ENCODE peak calls at places on chromosomes 2 and 18, in ten cellular contexts. L, Y, H, R, T, M, V, Q, N and A are unnamed samples.

GRCh38 chr2:102063360-102063947 is 71.7 kb downstream of the IL1R2 start:
- DNase-seq in Q (peak), M (peak), N (no peak), T (no peak), L (no peak), R (peak), Y (no peak), H (peak), V (peak), A (no peak)

GRCh38 chr2:232321817-232322559 is 56.6 kb upstream of the ALPP start:
- DNase-seq in T (no peak), H (no peak), N (no peak), M (peak), R (no peak), Q (no peak), Y (no peak), V (no peak), L (no peak), A (no peak)

GRCh38 chr18:42028232-42028832 is 73.3 kb downstream of the PIK3C3 start:
- DNase-seq in T (peak), V (no peak), M (no peak), Q (peak), N (peak), L (peak), H (peak), Y (no peak), R (peak), A (peak)

GRCh38 chr2:200125463-200125862 is 170.1 kb downstream of the MAIP1 start:
- DNase-seq in Q (no peak), N (no peak), V (no peak), T (no peak), H (no peak), L (no peak), R (no peak), Y (no peak), M (no peak), A (no peak)

GRCh38 chr2:168671932-168672331 is 130.5 kb upstream of the NOSTRIN start:
- DNase-seq in V (no peak), L (no peak), Q (peak), T (no peak), M (no peak), Y (no peak), H (peak), R (no peak), N (no peak), A (no peak)

GRCh38 chr18:24868331-24868730 is 407.9 kb downstream of the HRH4 start:
- DNase-seq in V (no peak), H (no peak), Q (peak), N (no peak), Y (peak), R (peak), M (no peak), L (no peak), T (no peak), A (no peak)

GRCh38 chr18:43601432-43601831 is 324.1 kb upstream of the SYT4 start:
- DNase-seq in M (no peak), N (no peak), Y (no peak), L (no peak), T (no peak), Q (no peak), R (no peak), V (no peak), H (no peak), A (no peak)

GRCh38 chr18:75456277-75456676 is 28.8 kb upstream of the SMIM21 start:
- DNase-seq in V (no peak), L (no peak), T (no peak), H (no peak), R (no peak), Y (no peak), Q (peak), M (no peak), N (no peak), A (no peak)

GRCh38 chr18:48875314-48875941 is 75.3 kb downstream of the SMAD7 start:
- DNase-seq in T (no peak), Q (no peak), H (no peak), M (no peak), N (no peak), R (no peak), Y (no peak), L (no peak), V (no peak), A (no peak)

GRCh38 chr2:71990122-71990521 is 157.5 kb downstream of the CYP26B1 start:
- DNase-seq in Q (no peak), H (no peak), M (no peak), T (no peak), N (no peak), L (no peak), Y (no peak), R (no peak), V (no peak), A (no peak)

GRCh38 chr2:86194751-86195054 is 559 bp downstream of the IMMT start:
- DNase-seq in Y (no peak), T (no peak), R (no peak), L (peak), N (no peak), H (peak), V (peak), Q (peak), M (no peak), A (no peak)

GRCh38 chr2:172299741-172300140 is 127.6 kb upstream of the ITGA6 start:
- DNase-seq in H (peak), Q (no peak), Y (peak), T (peak), R (peak), N (no peak), M (no peak), V (no peak), L (no peak), A (no peak)

GRCh38 chr18:24937624-24938285 is 414.2 kb downstream of the ZNF521 start:
- DNase-seq in R (no peak), L (no peak), N (no peak), Y (no peak), T (no peak), V (no peak), Q (peak), M (no peak), H (no peak), A (no peak)

GRCh38 chr2:65329551-65329950 is 101.9 kb downstream of the ACTR2 start:
- DNase-seq in H (no peak), L (no peak), Q (no peak), N (no peak), V (no peak), M (no peak), T (no peak), R (no peak), Y (no peak), A (no peak)

GRCh38 chr2:227536445-227536844 is 62.2 kb upstream of the SCYGR2 start:
- DNase-seq in Q (peak), M (no peak), N (no peak), R (no peak), V (no peak), T (peak), Y (no peak), H (no peak), L (no peak), A (no peak)

GRCh38 chr2:3386448-3386958 is 7.0 kb downstream of the TRAPPC12 start:
- DNase-seq in Q (peak), N (no peak), V (no peak), Y (no peak), H (no peak), R (no peak), L (no peak), T (no peak), M (no peak), A (no peak)

GRCh38 chr2:172102858-172103359 is at the start of gene DLX2:
- DNase-seq in T (peak), L (peak), Q (peak), R (peak), N (peak), Y (no peak), V (peak), H (peak), M (peak), A (peak)

GRCh38 chr2:143489135-143489534 is 359.9 kb downstream of the ARHGAP15 start:
- DNase-seq in H (peak), R (peak), T (no peak), L (no peak), M (no peak), V (no peak), Y (peak), Q (peak), N (no peak), A (no peak)

GRCh38 chr2:36569267-36569860 is 28.6 kb downstream of the FEZ2 start:
- DNase-seq in H (no peak), L (no peak), R (no peak), T (peak), M (no peak), Y (no peak), N (no peak), V (no peak), Q (peak), A (no peak)

GRCh38 chr2:142037744-142038143 is 93.1 kb downstream of the LRP1B start:
- DNase-seq in R (no peak), M (no peak), V (no peak), Y (no peak), Q (peak), T (peak), H (peak), N (no peak), L (no peak), A (peak)

GRCh38 chr2:241558532-241559488 is at the start of gene BOK:
- DNase-seq in N (no peak), M (peak), V (no peak), T (peak), H (peak), Y (no peak), L (peak), R (peak), Q (peak), A (peak)

GRCh38 chr2:230643576-230644291 is 68.9 kb upstream of the CAB39 start:
- DNase-seq in T (no peak), N (peak), M (peak), H (no peak), R (no peak), Y (no peak), Q (no peak), V (peak), L (no peak), A (no peak)

GRCh38 chr18:62778976-62779869 is 63.9 kb downstream of the PHLPP1 start:
- DNase-seq in N (no peak), M (no peak), V (no peak), T (no peak), Y (no peak), L (no peak), Q (no peak), R (no peak), H (no peak), A (no peak)

GRCh38 chr18:48693006-48693405 is 154.2 kb downstream of the CTIF start:
- DNase-seq in L (no peak), V (no peak), R (no peak), N (no peak), Q (no peak), M (no peak), H (no peak), Y (no peak), T (no peak), A (no peak)

GRCh38 chr18:11320981-11321380 is 171.6 kb upstream of the PIEZO2 start:
- DNase-seq in N (peak), V (no peak), M (no peak), Q (peak), R (peak), Y (peak), H (peak), T (no peak), L (no peak), A (no peak)

GRCh38 chr18:48167901-48168300 is 237.4 kb upstream of the SMAD2 start:
- DNase-seq in T (no peak), M (no peak), H (no peak), L (no peak), Q (no peak), V (no peak), R (no peak), Y (no peak), N (no peak), A (no peak)

GRCh38 chr2:110678457-110679336 is 834 bp upstream of the BUB1 start:
- DNase-seq in M (no peak), T (no peak), R (peak), Q (peak), L (no peak), H (peak), Y (no peak), N (peak), V (no peak), A (peak)

GRCh38 chr18:61596296-61596695 is 263.1 kb downstream of the CDH20 start:
- DNase-seq in L (no peak), T (no peak), M (no peak), Y (peak), H (no peak), R (peak), N (no peak), Q (peak), V (no peak), A (no peak)

GRCh38 chr2:238063414-238064189 is 2.8 kb downstream of the SCLY start:
- DNase-seq in L (no peak), V (no peak), Q (no peak), M (no peak), N (no peak), R (no peak), T (no peak), H (no peak), Y (no peak), A (no peak)

GRCh38 chr2:101395545-101396351 is 8.4 kb upstream of the CREG2 start:
- DNase-seq in Q (no peak), T (no peak), Y (no peak), R (no peak), V (no peak), L (peak), N (no peak), H (peak), M (no peak), A (no peak)

GRCh38 chr2:187614756-187615155 is 60.5 kb upstream of the TFPI start:
- DNase-seq in N (no peak), Q (peak), Y (peak), T (no peak), R (peak), V (no peak), L (no peak), M (no peak), H (peak), A (no peak)

GRCh38 chr2:187617925-187618324 is 63.7 kb upstream of the TFPI start:
- DNase-seq in M (no peak), R (no peak), V (no peak), Y (no peak), Q (peak), L (no peak), H (peak), T (no peak), N (no peak), A (no peak)

GRCh38 chr2:187617120-187617519 is 62.9 kb upstream of the TFPI start:
- DNase-seq in L (no peak), N (no peak), M (no peak), T (no peak), V (no peak), R (no peak), Q (no peak), Y (no peak), H (no peak), A (no peak)

GRCh38 chr2:187612857-187613256 is 58.6 kb upstream of the TFPI start:
- DNase-seq in V (no peak), Q (no peak), R (no peak), M (no peak), L (no peak), Y (peak), T (no peak), N (no peak), H (no peak), A (no peak)

GRCh38 chr2:187615364-187615763 is 61.1 kb upstream of the TFPI start:
- DNase-seq in Q (peak), M (no peak), L (no peak), T (no peak), R (peak), H (peak), V (no peak), N (no peak), Y (peak), A (no peak)
- TF ChIP-seq CTCF in Q (no peak), M (no peak), L (no peak), T (no peak), R (no peak), H (no peak), V (no peak), N (no peak), Y (no peak), A (no peak)

DNA sequence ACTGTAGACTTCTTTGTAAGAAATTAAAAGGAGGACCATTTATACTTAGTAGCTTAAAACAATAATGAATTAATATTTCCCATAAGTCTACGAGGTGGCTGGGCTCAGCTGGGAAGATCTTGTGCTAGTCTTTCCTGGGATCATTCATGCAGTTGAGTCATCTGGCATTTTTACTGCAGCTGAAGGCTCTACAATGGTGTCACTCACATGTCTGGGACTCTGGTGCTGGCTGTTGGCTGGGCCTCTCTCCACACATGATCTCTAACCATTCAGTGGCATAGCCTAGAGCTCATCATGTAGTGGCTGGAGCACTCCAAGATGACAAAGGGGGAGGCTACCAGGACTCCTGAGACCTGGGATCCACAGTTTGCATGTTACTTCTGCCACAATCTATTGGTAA is 35.5 kb downstream of the CLASP1 start:
- DNase-seq in M (no peak), V (no peak), L (no peak), Y (no peak), R (no peak), H (no peak), N (no peak), T (no peak), Q (no peak), A (no peak)
- TF ChIP-seq CTCF in M (no peak), V (no peak), L (no peak), Y (no peak), R (no peak), H (no peak), N (no peak), T (no peak), Q (no peak), A (no peak)

GRCh38 chr2:7929276-7929675 is 752.6 kb upstream of the ID2 start:
- DNase-seq in N (no peak), M (no peak), L (no peak), V (no peak), Q (no peak), T (no peak), H (no peak), R (no peak), Y (no peak), A (no peak)

GRCh38 chr2:7933665-7934064 is 748.2 kb upstream of the ID2 start:
- DNase-seq in H (no peak), V (no peak), N (no peak), R (no peak), L (no peak), Y (no peak), T (no peak), M (no peak), Q (no peak), A (no peak)

GRCh38 chr2:7927694-7928093 is 754.2 kb upstream of the ID2 start:
- DNase-seq in L (no peak), R (peak), V (no peak), M (no peak), Q (no peak), T (no peak), N (no peak), Y (no peak), H (no peak), A (no peak)

GRCh38 chr2:7931808-7932207 is 750.0 kb upstream of the ID2 start:
- DNase-seq in V (no peak), Q (no peak), N (no peak), H (no peak), L (no peak), R (no peak), T (no peak), M (no peak), Y (no peak), A (no peak)

DNA sequence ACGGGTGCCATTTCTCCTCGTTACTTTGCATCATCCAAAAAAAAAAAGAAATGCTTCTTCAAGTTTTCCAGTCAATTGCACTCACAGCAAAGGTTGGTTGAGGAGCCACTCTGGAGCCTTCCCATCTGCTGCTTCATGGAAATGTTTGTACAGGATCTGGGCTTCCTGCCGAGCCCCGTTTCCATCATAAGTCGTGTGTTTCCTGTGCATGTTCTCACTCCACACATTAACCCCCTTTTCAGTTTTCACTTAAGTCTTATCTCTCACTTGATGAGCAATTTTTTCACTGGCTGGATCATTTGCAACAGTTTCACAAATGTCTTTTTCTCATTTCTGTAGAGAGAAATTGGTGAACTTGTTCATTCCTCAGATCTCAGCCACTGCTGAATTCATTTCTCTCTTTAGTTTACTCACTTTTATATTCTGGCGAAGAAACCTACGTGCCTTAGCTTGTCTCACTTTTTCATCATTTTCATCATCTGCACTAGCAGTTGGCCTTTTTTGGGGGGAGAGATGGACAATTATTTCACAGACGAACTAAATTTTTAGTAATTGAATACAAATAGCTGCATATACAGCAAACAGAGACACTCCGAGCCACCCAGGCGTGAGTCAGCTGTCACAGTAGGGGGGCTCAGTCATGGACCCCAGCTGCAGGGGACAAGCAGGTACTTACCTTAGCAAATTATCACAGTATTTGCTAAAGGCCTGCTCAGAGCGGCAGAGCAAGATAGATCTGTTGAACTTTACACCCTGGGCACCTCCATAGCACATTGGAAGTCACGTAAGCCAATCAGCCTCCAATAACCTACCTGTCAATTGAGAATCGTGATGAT is 750.8 kb upstream of the ID2 start:
- DNase-seq in L (no peak), R (peak), T (no peak), M (peak), Q (no peak), Y (peak), H (peak), V (no peak), N (peak), A (no peak)
- TF ChIP-seq CTCF in L (no peak), R (no peak), T (no peak), M (no peak), Q (no peak), Y (no peak), H (no peak), V (no peak), N (no peak), A (no peak)

GRCh38 chr2:165087933-165088901 is 115.6 kb downstream of the SCN3A start:
- DNase-seq in N (no peak), Y (no peak), M (no peak), V (no peak), T (no peak), R (no peak), H (no peak), L (no peak), Q (no peak), A (no peak)
- TF ChIP-seq CTCF in N (no peak), Y (no peak), M (no peak), V (no peak), T (no peak), R (no peak), H (no peak), L (no peak), Q (no peak), A (peak)

DNA sequence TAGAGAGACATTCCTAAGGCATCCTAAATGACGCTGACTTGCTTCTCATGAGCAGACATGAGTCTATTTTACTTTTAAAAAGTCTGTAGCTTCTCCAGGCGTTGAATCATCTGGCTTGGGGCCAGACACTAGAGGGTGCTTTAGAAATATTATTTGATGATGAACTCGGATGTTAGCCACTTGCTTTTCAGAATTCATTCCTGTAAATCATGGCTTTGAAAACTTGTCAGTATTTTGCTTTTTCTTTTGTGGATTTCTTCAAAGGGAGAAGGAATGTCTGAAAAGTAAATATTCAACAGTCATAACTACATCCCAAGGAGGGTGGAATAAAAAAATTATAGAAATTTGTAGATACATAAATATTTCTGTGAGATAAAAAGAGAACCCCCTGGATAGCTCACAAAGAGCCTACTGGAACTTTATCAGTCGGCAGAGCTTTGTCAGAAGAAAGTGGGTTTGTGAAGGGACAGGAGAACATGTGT is 370.8 kb downstream of the OSR1 start:
- DNase-seq in H (peak), M (peak), Q (peak), L (no peak), V (peak), T (peak), R (peak), Y (peak), N (no peak), A (no peak)
- TF ChIP-seq CTCF in H (no peak), M (peak), Q (peak), L (no peak), V (no peak), T (peak), R (peak), Y (no peak), N (no peak), A (no peak)